ENCODE peak calls at places on chromosomes 12 and 14, in eight cellular contexts. B, K, S, G, A, J, R and D are unnamed samples.

GRCh38 chr12:53600490-53601295 is 25.5 kb downstream of the ATF7 start:
- DNase-seq in R (no peak), S (no peak), J (no peak), B (no peak), A (no peak), K (no peak), G (no peak), D (no peak)

GRCh38 chr12:106282457-106283097 is 20.0 kb upstream of the TCP11L2 start:
- DNase-seq in A (peak), S (no peak), B (no peak), J (peak), K (peak), R (peak), G (no peak), D (no peak)

GRCh38 chr14:102998393-102998792 is 59.0 kb downstream of the CDC42BPB start:
- DNase-seq in S (no peak), J (no peak), R (no peak), A (no peak), G (no peak), B (no peak), K (no peak), D (no peak)

GRCh38 chr12:26630546-26631027 is 202.4 kb downstream of the ITPR2 start:
- DNase-seq in K (no peak), J (peak), R (no peak), B (peak), A (peak), G (no peak), S (no peak), D (no peak)

GRCh38 chr14:54356172-54356571 is 40.6 kb upstream of the CDKN3 start:
- DNase-seq in K (no peak), G (no peak), R (no peak), J (peak), S (no peak), A (no peak), B (no peak), D (no peak)

GRCh38 chr12:122942609-122943008 is 23.7 kb downstream of the ABCB9 start:
- DNase-seq in G (no peak), S (no peak), J (no peak), B (no peak), A (no peak), R (no peak), K (no peak), D (no peak)

GRCh38 chr12:31370645-31371620 is 45.0 kb upstream of the SINHCAF start:
- DNase-seq in A (no peak), S (no peak), J (peak), R (peak), G (no peak), B (no peak), K (no peak), D (no peak)

GRCh38 chr14:99137913-99138571 is 134.0 kb downstream of the BCL11B start:
- DNase-seq in A (peak), R (no peak), K (no peak), G (no peak), B (no peak), J (no peak), S (no peak), D (no peak)

GRCh38 chr12:50514526-50515276 is 9.9 kb downstream of the DIP2B start:
- DNase-seq in J (no peak), R (no peak), S (no peak), A (no peak), B (no peak), K (no peak), G (no peak), D (no peak)

GRCh38 chr14:52417139-52417538 is 103.0 kb downstream of the PTGER2 start:
- DNase-seq in G (no peak), J (no peak), K (no peak), A (no peak), S (no peak), R (no peak), B (no peak), D (no peak)
- TF ChIP-seq CTCF in G (no peak), J (no peak), K (no peak), A (no peak), S (no peak), R (no peak), B (peak), D (no peak)

GRCh38 chr12:49060237-49061156 is at the start of gene KMT2D:
- DNase-seq in B (peak), R (peak), K (peak), J (peak), G (peak), S (peak), A (peak), D (peak)
- TF ChIP-seq CTCF in B (peak), R (no peak), K (no peak), J (peak), G (peak), S (no peak), A (peak), D (peak)

GRCh38 chr14:58572092-58572853 is 65.5 kb upstream of the DACT1 start:
- DNase-seq in G (no peak), R (no peak), A (no peak), K (no peak), B (peak), S (no peak), J (peak), D (no peak)
- TF ChIP-seq CTCF in G (no peak), R (no peak), A (no peak), K (no peak), B (no peak), S (no peak), J (no peak), D (no peak)

GRCh38 chr12:11347810-11348209 is 37.6 kb upstream of the PRB4 start:
- DNase-seq in G (no peak), A (no peak), S (no peak), J (no peak), B (no peak), K (no peak), R (no peak), D (no peak)
- TF ChIP-seq CTCF in G (no peak), A (no peak), S (peak), J (no peak), B (peak), K (no peak), R (no peak), D (peak)